ENCODE peak calls at places on chromosomes 12 and 14, in four cellular contexts. Z is GM23248, U is trophoblast cell, A is OCI-LY7. Q is an unnamed sample.

GRCh38 chr12:2094597-2094996 is 41.8 kb downstream of the CACNA1C start:
- DNase-seq in Z (peak; percentile 71), A (peak; percentile 4), U (no peak), Q (no peak)

GRCh38 chr14:88554458-88555286 is at the start of gene PTPN21:
- DNase-seq in Z (peak; percentile 88), A (no peak), U (peak; percentile 68), Q (peak; percentile 53)

GRCh38 chr12:6228535-6229223 is 28.5 kb downstream of the CD9 start:
- DNase-seq in Z (peak; percentile 38), A (no peak), U (no peak), Q (no peak)

GRCh38 chr12:106417926-106418910 is 60.7 kb downstream of the POLR3B start:
- DNase-seq in Z (peak; percentile 75), A (no peak), U (peak; percentile 17), Q (peak; percentile 90)

GRCh38 chr12:109949089-109949488 is 47.1 kb downstream of the GIT2 start:
- DNase-seq in U (peak; percentile 56), A (no peak), Z (peak; percentile 52), Q (peak; percentile 86)

GRCh38 chr12:11823043-11823442 is 173.6 kb downstream of the ETV6 start:
- DNase-seq in Z (peak; percentile 57), U (no peak), A (peak; percentile 57), Q (peak; percentile 58)

GRCh38 chr12:64877363-64878004 is 53.0 kb downstream of the TBC1D30 start:
- DNase-seq in Z (no peak), U (no peak), A (no peak), Q (peak; percentile 1)

GRCh38 chr12:63420206-63420644 is 248.1 kb downstream of the DPY19L2 start:
- DNase-seq in Z (peak; percentile 62), A (peak; percentile 67), U (peak; percentile 58), Q (peak; percentile 69)

GRCh38 chr12:20546267-20546666 is 148.9 kb upstream of the SLCO1C1 start:
- DNase-seq in U (no peak), A (no peak), Z (no peak), Q (no peak)

GRCh38 chr12:20549115-20549719 is 145.9 kb upstream of the SLCO1C1 start:
- DNase-seq in Z (peak; percentile 65), A (no peak), U (no peak), Q (peak; percentile 21)

GRCh38 chr12:20548592-20548991 is 146.5 kb upstream of the SLCO1C1 start:
- DNase-seq in A (no peak), U (no peak), Z (no peak), Q (no peak)

GRCh38 chr12:20547788-20548575 is 147.2 kb upstream of the SLCO1C1 start:
- DNase-seq in A (no peak), U (no peak), Z (peak; percentile 31), Q (peak; percentile 77)
- H2AFZ ChIP-seq in A (no peak overlapping the region), U (no peak overlapping the region), Z (peak overlapping the region; percentile 32), Q (no peak overlapping the region)

DNA sequence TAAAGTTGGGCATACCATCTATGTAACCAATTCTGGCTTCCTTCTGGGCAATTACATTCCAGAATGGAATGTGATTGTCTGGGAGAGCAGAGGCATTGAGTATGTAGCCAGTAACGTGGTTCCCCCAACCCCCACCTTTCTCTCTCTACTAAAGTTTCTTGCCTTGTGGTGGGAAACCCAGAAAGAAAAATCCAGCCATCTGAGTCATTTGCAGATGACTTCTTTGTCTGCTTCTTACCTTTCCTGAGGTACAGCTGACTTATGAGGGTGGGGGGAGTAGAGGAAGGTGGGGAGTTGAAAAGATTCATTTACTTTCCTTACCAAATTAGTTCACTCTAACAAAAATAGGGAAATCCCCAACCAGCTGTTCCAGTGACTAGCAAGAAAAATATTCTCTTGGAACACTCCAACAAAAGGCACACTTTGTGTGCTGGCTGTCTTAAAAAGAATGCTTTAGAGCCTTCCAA is 112.1 kb upstream of the FRMD6 start:
- DNase-seq in Z (peak; percentile 87), U (peak; percentile 26), A (no peak), Q (peak; percentile 98)
- H2AFZ ChIP-seq in Z (no peak overlapping the region), U (no peak overlapping the region), A (no peak overlapping the region), Q (no peak overlapping the region)

GRCh38 chr14:22561661-22562579 is 27.1 kb downstream of the DAD1 start:
- DNase-seq in U (no peak), Z (no peak), A (peak; percentile 55), Q (no peak)
- H2AFZ ChIP-seq in U (no peak overlapping the region), Z (no peak overlapping the region), A (peak overlapping the region; percentile 43), Q (no peak overlapping the region)

DNA sequence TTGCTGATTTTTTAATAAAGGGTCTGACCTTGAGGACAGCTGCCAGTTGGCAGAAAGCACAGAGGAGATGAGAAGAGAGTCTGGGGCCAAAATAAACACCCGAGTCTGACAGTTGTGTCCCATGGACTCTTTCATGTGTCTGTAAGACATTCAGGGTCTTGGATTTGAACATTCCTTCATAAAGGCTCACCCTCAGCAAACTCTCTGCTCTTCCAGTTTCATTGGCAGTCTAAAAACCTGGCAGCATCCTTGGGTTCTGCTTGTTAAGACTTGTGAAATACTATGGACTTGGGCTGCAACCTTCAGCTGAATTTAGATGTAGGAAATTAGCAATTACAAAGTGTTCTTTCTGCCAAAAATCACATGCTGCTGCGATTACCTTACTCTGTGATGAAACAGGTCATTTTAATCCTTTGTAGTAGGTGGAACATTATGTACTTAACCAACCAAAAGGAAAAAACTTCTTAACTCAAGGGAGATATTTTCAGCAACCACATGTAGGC is 32.0 kb upstream of the LMNTD1 start:
- DNase-seq in U (no peak), Z (peak; percentile 83), A (no peak), Q (peak; percentile 83)
- H2AFZ ChIP-seq in U (no peak overlapping the region), Z (peak overlapping the region; percentile 4), A (no peak overlapping the region), Q (no peak overlapping the region)

DNA sequence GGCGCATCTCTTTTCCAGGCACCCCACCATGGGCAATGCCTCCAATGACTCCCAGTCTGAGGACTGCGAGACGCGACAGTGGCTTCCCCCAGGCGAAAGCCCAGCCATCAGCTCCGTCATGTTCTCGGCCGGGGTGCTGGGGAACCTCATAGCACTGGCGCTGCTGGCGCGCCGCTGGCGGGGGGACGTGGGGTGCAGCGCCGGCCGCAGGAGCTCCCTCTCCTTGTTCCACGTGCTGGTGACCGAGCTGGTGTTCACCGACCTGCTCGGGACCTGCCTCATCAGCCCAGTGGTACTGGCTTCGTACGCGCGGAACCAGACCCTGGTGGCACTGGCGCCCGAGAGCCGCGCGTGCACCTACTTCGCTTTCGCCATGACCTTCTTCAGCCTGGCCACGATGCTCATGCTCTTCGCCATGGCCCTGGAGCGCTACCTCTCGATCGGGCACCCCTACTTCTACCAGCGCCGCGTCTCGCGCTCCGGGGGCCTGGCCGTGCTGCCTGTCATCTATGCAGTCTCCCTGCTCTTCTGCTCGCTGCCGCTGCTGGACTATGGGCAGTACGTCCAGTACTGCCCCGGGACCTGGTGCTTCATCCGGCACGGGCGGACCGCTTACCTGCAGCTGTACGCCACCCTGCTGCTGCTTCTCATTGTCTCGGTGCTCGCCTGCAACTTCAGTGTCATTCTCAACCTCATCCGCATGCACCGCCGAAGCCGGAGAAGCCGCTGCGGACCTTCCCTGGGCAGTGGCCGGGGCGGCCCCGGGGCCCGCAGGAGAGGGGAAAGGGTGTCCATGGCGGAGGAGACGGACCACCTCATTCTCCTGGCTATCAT is 626 bp downstream of the PTGER2 start:
- DNase-seq in Z (peak; percentile 67), A (no peak), U (no peak), Q (peak; percentile 43)
- H2AFZ ChIP-seq in Z (peak overlapping the region; percentile 85), A (no peak overlapping the region), U (no peak overlapping the region), Q (peak overlapping the region; percentile 50)

DNA sequence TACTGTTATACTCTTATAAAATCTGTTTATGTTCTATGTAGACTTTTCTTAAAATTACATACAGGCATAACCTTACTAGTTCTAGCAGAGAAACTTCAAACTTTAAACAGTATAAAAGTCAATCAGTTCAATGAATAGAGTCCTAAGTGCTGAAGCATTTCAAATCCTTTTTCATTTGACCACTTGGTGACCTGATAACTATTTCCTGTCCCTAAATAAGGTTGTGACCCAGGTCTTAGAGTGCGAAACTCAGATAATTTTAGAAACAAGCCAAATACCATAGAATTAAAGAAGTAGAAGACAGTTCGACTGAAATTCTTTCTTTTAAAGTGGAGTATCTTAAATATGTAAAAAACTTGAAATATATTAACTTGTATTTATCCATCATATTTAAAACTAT is 96.2 kb upstream of the ALX1 start:
- DNase-seq in A (no peak), U (no peak), Z (no peak), Q (no peak)
- H2AFZ ChIP-seq in A (no peak overlapping the region), U (no peak overlapping the region), Z (no peak overlapping the region), Q (no peak overlapping the region)

DNA sequence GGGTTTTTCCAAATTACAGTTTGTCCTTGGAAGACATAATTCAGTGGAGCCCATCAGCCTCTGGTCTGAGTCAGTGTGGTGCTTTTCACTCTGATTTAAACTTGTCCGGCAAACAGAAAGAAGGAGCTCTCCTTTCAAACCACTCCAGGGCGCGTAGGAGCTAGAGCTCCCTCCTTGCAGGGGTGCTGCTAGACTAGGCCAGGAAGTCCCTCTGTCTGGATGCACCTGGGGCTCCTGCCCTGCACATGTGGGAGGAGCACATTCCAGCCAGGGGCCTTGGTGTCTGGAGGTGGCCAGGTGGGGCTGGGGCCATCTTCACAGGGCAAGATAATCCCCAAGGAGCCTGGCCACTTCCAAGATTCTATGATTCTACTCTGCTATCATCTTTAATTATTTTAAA is 3.1 kb downstream of the SERPINA3 start:
- DNase-seq in Z (no peak), A (no peak), U (no peak), Q (no peak)
- H2AFZ ChIP-seq in Z (no peak overlapping the region), A (no peak overlapping the region), U (no peak overlapping the region), Q (no peak overlapping the region)

DNA sequence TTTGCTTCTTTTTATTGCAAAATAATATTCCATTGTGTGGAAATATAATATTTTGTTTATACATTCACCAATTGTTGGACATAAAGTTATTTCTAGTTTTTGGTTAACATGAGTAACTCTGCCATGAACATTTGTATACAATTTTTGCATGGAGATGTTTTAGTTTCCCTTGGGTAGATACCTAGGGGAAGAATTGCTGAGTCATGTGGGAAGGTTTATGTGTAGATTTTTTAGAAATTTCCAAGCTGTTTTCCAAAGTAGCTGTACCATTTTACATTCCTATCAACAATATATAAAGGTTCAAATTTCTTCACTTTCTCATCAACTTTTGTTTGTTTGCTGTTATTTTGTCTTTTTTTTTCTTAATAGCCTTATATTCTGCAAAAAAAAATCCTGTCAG is 664.7 kb upstream of the FBXO33 start:
- DNase-seq in A (no peak), Z (no peak), U (no peak), Q (no peak)
- H2AFZ ChIP-seq in A (no peak overlapping the region), Z (no peak overlapping the region), U (no peak overlapping the region), Q (no peak overlapping the region)

DNA sequence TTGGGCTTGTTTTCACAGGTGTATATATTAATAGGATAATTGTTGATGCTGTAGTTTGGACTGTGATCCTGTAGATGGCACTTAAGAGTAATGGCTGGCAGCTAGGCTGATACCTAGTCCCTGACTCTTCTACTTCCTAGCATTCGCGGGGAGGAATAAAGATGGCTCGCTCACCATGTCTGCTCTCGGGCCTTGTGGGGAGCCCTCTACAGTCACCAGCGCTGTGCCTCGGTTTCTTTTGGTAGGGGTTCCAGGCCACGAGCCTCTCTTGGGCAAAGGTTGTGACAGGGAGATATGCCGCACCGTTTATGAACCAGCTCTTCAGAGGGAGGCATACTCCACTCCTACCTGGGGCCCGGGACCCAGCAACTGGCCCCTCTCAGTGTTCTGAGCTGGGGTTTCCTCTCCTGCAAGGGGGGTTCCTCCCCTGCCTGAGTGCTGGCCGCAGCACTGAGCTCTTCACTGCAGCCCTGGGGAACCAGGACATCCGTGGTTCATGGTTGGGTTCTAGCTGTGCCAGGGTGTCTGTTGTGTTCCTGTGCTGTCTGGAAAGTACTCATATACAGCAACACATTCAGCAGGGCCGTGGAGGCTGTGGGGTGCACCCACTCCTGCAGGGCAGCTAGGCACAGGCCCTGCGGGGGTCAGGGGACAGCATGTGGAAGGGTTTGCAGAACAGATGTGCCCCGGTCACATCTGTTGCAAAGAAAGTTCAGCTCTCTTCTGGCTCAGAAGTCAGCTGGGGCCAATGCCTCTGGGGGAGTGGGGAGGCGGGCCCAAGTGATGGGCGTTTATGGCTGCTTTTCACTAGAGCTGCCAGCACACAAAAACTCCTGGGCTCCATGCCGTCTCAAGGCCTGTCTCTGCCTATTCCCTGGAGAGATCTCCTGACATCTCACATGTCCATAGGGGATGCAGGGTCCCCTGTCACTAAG is 147.9 kb downstream of the PPFIA2 start:
- DNase-seq in Z (peak; percentile 35), U (no peak), A (peak; percentile 2), Q (no peak)
- H2AFZ ChIP-seq in Z (no peak overlapping the region), U (peak overlapping the region; percentile 28), A (no peak overlapping the region), Q (no peak overlapping the region)